ENCODE peak calls at places on chromosomes 6 and 20, in six cellular contexts. U is H1, P is GM12878, G is SK-N-SH, L is K562, W is HepG2. Q is an unnamed sample.
A peak's percentile ranks its signal among the peaks of the same experiment; 100 is the strongest.

GRCh38 chr6:166515072-166515810 is 71.2 kb downstream of the RAMACL start:
- DNase-seq in U (no peak), P (no peak), G (no peak), L (peak; percentile 12), W (peak; percentile 14), Q (no peak)

GRCh38 chr6:169251822-169252804 is 1.5 kb downstream of the THBS2 start:
- DNase-seq in U (peak; percentile 56), P (no peak), G (no peak), L (no peak), W (no peak), Q (no peak)

GRCh38 chr6:142542704-142543233 is 241.0 kb downstream of the ADGRG6 start:
- DNase-seq in U (no peak), P (no peak), G (no peak), L (peak; percentile 63), W (no peak), Q (no peak)

GRCh38 chr6:1837868-1838267 is 228.2 kb downstream of the FOXC1 start:
- DNase-seq in U (no peak), P (no peak), G (no peak), L (no peak), W (no peak), Q (no peak)

GRCh38 chr6:3615391-3616380 is 135.8 kb downstream of the PXDC1 start:
- DNase-seq in U (no peak), P (no peak), G (no peak), L (no peak), W (no peak), Q (no peak)

GRCh38 chr6:6796818-6797217 is 208.3 kb downstream of the LY86 start:
- DNase-seq in U (no peak), P (no peak), G (no peak), L (no peak), W (no peak), Q (no peak)

GRCh38 chr20:44075950-44076232 is 111.1 kb downstream of the JPH2 start:
- DNase-seq in U (peak; percentile 30), P (no peak), G (no peak), L (no peak), W (no peak), Q (no peak)

GRCh38 chr6:41011673-41012072 is 27.3 kb downstream of the UNC5CL start:
- DNase-seq in U (no peak), P (no peak), G (no peak), L (no peak), W (no peak), Q (no peak)

GRCh38 chr20:46915580-46916243 is 21.1 kb downstream of the EYA2 start:
- DNase-seq in U (no peak), P (no peak), G (no peak), L (no peak), W (no peak), Q (no peak)

GRCh38 chr6:133553652-133554051 is 312.5 kb downstream of the EYA4 start:
- DNase-seq in U (no peak), P (no peak), G (peak; percentile 32), L (peak; percentile 59), W (peak; percentile 46), Q (peak; percentile 32)

GRCh38 chr6:43799671-43800623 is 29.9 kb downstream of the VEGFA start:
- DNase-seq in U (no peak), P (no peak), G (no peak), L (peak; percentile 52), W (no peak), Q (peak; percentile 92)

GRCh38 chr20:19368351-19368750 is 155.9 kb downstream of the SLC24A3 start:
- DNase-seq in U (no peak), P (no peak), G (no peak), L (no peak), W (no peak), Q (no peak)

GRCh38 chr20:37347891-37348642 is 2.1 kb downstream of the SRC start:
- DNase-seq in U (no peak), P (no peak), G (peak; percentile 26), L (no peak), W (no peak), Q (no peak)

GRCh38 chr6:101015541-101015940 is 134.4 kb upstream of the ASCC3 start:
- DNase-seq in U (no peak), P (no peak), G (no peak), L (no peak), W (no peak), Q (no peak)

GRCh38 chr20:59032023-59032712 is at the start of gene ATP5F1E:
- DNase-seq in U (peak; percentile 94), P (peak; percentile 75), G (peak; percentile 99), L (peak; percentile 95), W (peak; percentile 95), Q (peak; percentile 93)

GRCh38 chr6:12245763-12246720 is 44.1 kb upstream of the EDN1 start:
- DNase-seq in U (no peak), P (no peak), G (no peak), L (no peak), W (no peak), Q (no peak)

GRCh38 chr6:15384901-15385300 is 139.0 kb downstream of the JARID2 start:
- DNase-seq in U (no peak), P (no peak), G (no peak), L (no peak), W (no peak), Q (no peak)

GRCh38 chr20:13006825-13007224 is 1.9 kb upstream of the SPTLC3 start:
- DNase-seq in U (no peak), P (no peak), G (no peak), L (no peak), W (no peak), Q (no peak)

GRCh38 chr6:43009124-43009523 is 4.6 kb downstream of the MEA1 start:
- DNase-seq in U (no peak), P (no peak), G (peak; percentile 69), L (peak; percentile 80), W (peak; percentile 49), Q (peak; percentile 53)

GRCh38 chr6:2155206-2155605 is 90.2 kb downstream of the GMDS start:
- DNase-seq in U (no peak), P (no peak), G (no peak), L (no peak), W (no peak), Q (no peak)

GRCh38 chr6:23137596-23137995 is 568.2 kb downstream of the HDGFL1 start:
- DNase-seq in U (no peak), P (no peak), G (no peak), L (no peak), W (no peak), Q (no peak)

GRCh38 chr6:106670236-106670635 is 40.9 kb downstream of the QRSL1 start:
- DNase-seq in U (no peak), P (no peak), G (peak; percentile 14), L (no peak), W (no peak), Q (no peak)

GRCh38 chr20:48295966-48296421 is 510.7 kb upstream of the SULF2 start:
- DNase-seq in U (no peak), P (no peak), G (no peak), L (no peak), W (peak; percentile 41), Q (no peak)

GRCh38 chr20:25081065-25081729 is 744 bp downstream of the VSX1 start:
- DNase-seq in U (peak; percentile 94), P (no peak), G (peak; percentile 64), L (peak; percentile 14), W (no peak), Q (no peak)

GRCh38 chr6:160348552-160349441 is 619 bp downstream of the SLC22A3 start:
- DNase-seq in U (peak; percentile 77), P (no peak), G (peak; percentile 27), L (no peak), W (peak; percentile 87), Q (no peak)

GRCh38 chr6:37920667-37921066 is 101.1 kb downstream of the ZFAND3 start:
- DNase-seq in U (no peak), P (no peak), G (no peak), L (no peak), W (peak; percentile 90), Q (no peak)

GRCh38 chr20:346640-347316 is at the start of gene NRSN2:
- DNase-seq in U (peak; percentile 74), P (no peak), G (peak; percentile 89), L (peak; percentile 73), W (peak; percentile 72), Q (no peak)

GRCh38 chr6:106225581-106225980 is 100.0 kb downstream of the ATG5 start:
- DNase-seq in U (no peak), P (no peak), G (no peak), L (no peak), W (peak; percentile 46), Q (no peak)

GRCh38 chr20:40442181-40442963 is 246.7 kb downstream of the MAFB start:
- DNase-seq in U (no peak), P (no peak), G (peak; percentile 30), L (peak; percentile 2), W (no peak), Q (no peak)

GRCh38 chr6:14881399-14881798 is 364.5 kb upstream of the JARID2 start:
- DNase-seq in U (no peak), P (no peak), G (no peak), L (no peak), W (no peak), Q (no peak)

GRCh38 chr6:141117869-141118268 is 1014.9 kb upstream of the GJE1 start:
- DNase-seq in U (no peak), P (no peak), G (no peak), L (no peak), W (no peak), Q (no peak)

DNA sequence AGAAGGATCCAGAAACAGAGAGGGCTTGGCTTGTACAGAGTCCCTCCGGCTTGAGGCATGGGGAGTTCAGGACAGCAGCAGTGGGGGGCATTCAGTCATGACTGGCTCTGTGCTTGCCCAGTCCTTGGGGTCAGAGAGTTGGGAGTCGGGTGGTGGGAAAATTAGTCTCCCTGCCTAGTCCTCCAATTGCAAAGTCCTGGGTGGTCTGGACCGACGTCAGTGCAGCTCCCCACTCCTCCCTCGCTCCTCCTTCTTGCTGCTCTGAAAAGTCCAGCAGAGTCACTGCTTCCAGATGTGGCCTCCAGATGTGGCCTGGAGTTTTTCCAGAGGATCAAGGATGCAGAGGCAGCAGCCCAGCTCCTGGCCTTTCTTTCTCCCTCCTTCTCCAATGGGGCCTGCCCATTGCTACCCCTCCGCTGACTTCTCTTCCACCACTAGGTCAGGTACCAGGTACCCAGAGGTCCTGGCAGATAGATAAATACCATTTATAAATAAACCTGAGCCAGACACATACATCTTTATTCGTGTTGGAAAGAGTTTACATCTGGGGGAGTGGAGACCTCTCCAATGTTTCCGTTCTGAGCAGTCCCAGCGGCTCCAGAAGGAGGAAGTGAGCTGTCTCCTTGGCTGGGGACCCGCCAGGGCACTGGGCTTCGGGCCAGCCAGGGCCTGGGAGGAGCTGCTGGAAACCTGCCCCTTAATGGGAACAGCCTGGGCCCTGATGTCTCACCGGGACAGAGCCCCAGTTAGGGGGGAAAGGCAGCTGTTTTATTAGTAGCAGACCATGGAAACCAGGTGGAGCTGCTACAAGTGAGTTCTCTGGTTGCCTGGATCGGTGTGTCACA is 49.0 kb upstream of the RNF24 start:
- DNase-seq in U (peak; percentile 80), P (no peak), G (peak; percentile 68), L (peak; percentile 76), W (no peak), Q (peak; percentile 82)
- TF ChIP-seq GABPA in U (no peak), P (no peak), G (peak; percentile 57), L (peak; percentile 57), W (no peak), Q (no peak)

GRCh38 chr6:157606516-157606915 is 216.5 kb upstream of the SNX9 start:
- DNase-seq in U (no peak), P (no peak), G (no peak), L (no peak), W (no peak), Q (no peak)
- TF ChIP-seq GABPA in U (no peak), P (no peak), G (no peak), L (no peak), W (no peak), Q (no peak)

GRCh38 chr6:13711384-13711725 is 280 bp downstream of the RANBP9 start:
- DNase-seq in U (no peak), P (no peak), G (no peak), L (no peak), W (no peak), Q (no peak)
- TF ChIP-seq GABPA in U (no peak), P (no peak), G (no peak), L (peak; percentile 90), W (peak; percentile 50), Q (no peak)

GRCh38 chr6:10465633-10466499 is 51.0 kb upstream of the TFAP2A start:
- DNase-seq in U (peak; percentile 85), P (no peak), G (peak; percentile 54), L (peak; percentile 83), W (peak; percentile 44), Q (peak; percentile 41)
- TF ChIP-seq GABPA in U (no peak), P (no peak), G (no peak), L (no peak), W (no peak), Q (no peak)

Q was measured in HL-60.